ENCODE peak calls at places on chromosomes 2 and 18, in five cellular contexts. L, B, C, G and W are unnamed samples.

GRCh38 chr2:170715062-170715931 is at the start of gene SP5:
- DNase-seq in G (peak), L (no peak), B (peak), C (peak), W (peak)

GRCh38 chr2:29014331-29014730 is 33.2 kb downstream of the TOGARAM2 start:
- DNase-seq in C (no peak), L (no peak), G (no peak), B (no peak), W (no peak)

GRCh38 chr2:4101938-4102337 is 398.6 kb downstream of the DCDC2C start:
- DNase-seq in B (no peak), G (no peak), C (no peak), L (no peak), W (no peak)

GRCh38 chr2:60533114-60534033 is 20.1 kb downstream of the BCL11A start:
- DNase-seq in C (no peak), L (no peak), B (no peak), G (no peak), W (no peak)

GRCh38 chr2:126720031-126720368 is 64.0 kb downstream of the GYPC start:
- DNase-seq in G (no peak), B (no peak), L (no peak), C (no peak), W (no peak)

GRCh38 chr18:12310762-12311161 is 2.7 kb downstream of the TUBB6 start:
- DNase-seq in L (no peak), C (peak), B (no peak), G (no peak), W (no peak)

GRCh38 chr2:23199115-23199918 is 185.7 kb upstream of the KLHL29 start:
- DNase-seq in G (peak), C (no peak), L (no peak), B (no peak), W (no peak)

GRCh38 chr2:21924640-21925285 is 801.0 kb downstream of the TDRD15 start:
- DNase-seq in C (no peak), G (no peak), L (no peak), B (no peak), W (no peak)

GRCh38 chr2:210172219-210172575 is 988 bp upstream of the KANSL1L start:
- DNase-seq in C (no peak), L (no peak), G (no peak), B (no peak), W (no peak)

GRCh38 chr2:203790134-203790533 is 77.4 kb upstream of the CTLA4 start:
- DNase-seq in C (no peak), L (no peak), B (no peak), G (no peak), W (no peak)

GRCh38 chr2:13056259-13056843 is 339.6 kb downstream of the TRIB2 start:
- DNase-seq in L (no peak), C (no peak), B (no peak), G (no peak), W (no peak)
- TF ChIP-seq CTCF in L (peak), C (peak), B (peak), G (peak), W (no peak)

DNA sequence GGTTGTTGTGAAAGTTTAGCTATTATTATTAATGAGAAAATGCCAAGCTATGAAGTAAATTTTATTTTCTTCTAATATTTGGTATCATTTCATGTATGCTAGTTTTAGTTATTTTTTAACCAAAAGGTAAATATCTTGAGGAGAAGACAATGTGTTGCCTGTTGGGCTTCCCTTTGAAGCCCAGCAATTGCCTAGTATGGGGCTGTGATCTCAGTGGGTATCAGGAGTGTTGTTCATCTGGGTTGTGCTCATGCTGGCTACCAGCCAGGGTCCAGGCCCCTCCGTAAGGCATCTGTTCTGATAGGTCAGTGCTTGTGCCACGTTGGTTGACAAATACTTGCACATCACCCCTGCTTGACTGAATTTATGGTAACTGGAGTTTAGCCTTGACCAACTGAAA is 38.0 kb upstream of the DARS1 start:
- DNase-seq in G (no peak), B (no peak), C (no peak), L (no peak), W (no peak)
- TF ChIP-seq CTCF in G (no peak), B (no peak), C (no peak), L (no peak), W (no peak)

GRCh38 chr2:208657468-208657867 is 250.9 kb downstream of the PTH2R start:
- DNase-seq in B (no peak), L (no peak), G (no peak), C (no peak), W (no peak)
- TF ChIP-seq CTCF in B (no peak), L (no peak), G (no peak), C (no peak), W (no peak)

GRCh38 chr2:103289101-103289725 is 527.4 kb downstream of the TMEM182 start:
- DNase-seq in L (no peak), C (no peak), B (no peak), G (no peak), W (no peak)
- TF ChIP-seq CTCF in L (peak), C (no peak), B (no peak), G (peak), W (no peak)

DNA sequence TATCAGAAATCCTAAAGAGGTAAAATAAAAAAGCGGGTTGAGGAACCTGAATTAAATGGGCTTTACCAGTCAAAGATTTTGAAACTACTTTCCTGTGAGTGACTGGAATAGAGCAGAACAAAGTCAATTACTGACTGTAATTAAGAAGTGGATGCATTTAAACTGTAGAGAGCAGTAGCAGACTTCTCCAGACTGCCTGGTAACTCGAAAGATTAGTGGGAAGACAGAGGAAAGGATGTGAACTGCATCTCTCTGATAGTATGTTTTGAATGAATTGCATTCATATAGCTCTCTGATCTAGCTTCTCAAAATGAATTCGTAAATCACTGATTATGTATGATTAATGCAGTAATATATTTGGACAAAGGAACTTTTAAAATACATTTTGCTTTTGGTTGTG is 303.9 kb downstream of the ARHGAP15 start:
- DNase-seq in C (no peak), L (no peak), G (no peak), B (no peak), W (no peak)
- TF ChIP-seq CTCF in C (peak), L (peak), G (no peak), B (no peak), W (no peak)